ENCODE peak calls at places on chromosomes 5 and 9, in six cellular contexts. F, P, E, G, W and Q are unnamed samples.

GRCh38 chr5:172142709-172143215 is 45.3 kb downstream of the STK10 start:
- DNase-seq in W (no peak), F (no peak), E (no peak), G (peak; percentile 33), P (no peak), Q (no peak)

GRCh38 chr5:82295144-82295543 is 17.0 kb upstream of the RPS23 start:
- DNase-seq in P (no peak), W (no peak), E (peak; percentile 65), F (no peak), G (no peak), Q (no peak)

GRCh38 chr5:173954671-173955605 is 34.0 kb upstream of the C5orf47 start:
- DNase-seq in E (no peak), F (no peak), P (no peak), W (no peak), G (no peak), Q (no peak)

GRCh38 chr5:173785866-173786265 is 102.3 kb upstream of the CPEB4 start:
- DNase-seq in P (no peak), G (no peak), F (no peak), W (no peak), E (no peak), Q (no peak)

GRCh38 chr5:25618821-25619220 is 974.0 kb upstream of the CDH10 start:
- DNase-seq in E (no peak), W (no peak), P (no peak), F (no peak), G (no peak), Q (no peak)

GRCh38 chr5:40332945-40333344 is 346.8 kb upstream of the PTGER4 start:
- DNase-seq in P (no peak), W (no peak), F (no peak), E (no peak), G (peak; percentile 73), Q (no peak)

GRCh38 chr5:107560377-107560776 is 110.4 kb downstream of the EFNA5 start:
- DNase-seq in P (no peak), G (no peak), W (no peak), F (no peak), E (no peak), Q (no peak)

GRCh38 chr5:25823330-25823873 is 1178.6 kb upstream of the CDH10 start:
- DNase-seq in G (no peak), F (no peak), E (no peak), W (no peak), P (no peak), Q (no peak)

GRCh38 chr5:144433893-144434292 is 263.2 kb downstream of the KCTD16 start:
- DNase-seq in F (no peak), G (no peak), W (no peak), E (no peak), P (no peak), Q (no peak)

GRCh38 chr9:127452481-127453092 is 1.3 kb downstream of the LRSAM1 start:
- DNase-seq in F (peak; percentile 91), G (peak; percentile 19), P (peak; percentile 61), W (no peak), E (no peak), Q (no peak)

GRCh38 chr9:22237497-22238363 is 208.9 kb upstream of the DMRTA1 start:
- DNase-seq in F (no peak), P (no peak), W (no peak), G (peak; percentile 62), E (no peak), Q (no peak)

GRCh38 chr5:138844812-138845513 is 30.2 kb downstream of the LRRTM2 start:
- DNase-seq in E (no peak), G (peak; percentile 74), F (no peak), W (no peak), P (no peak), Q (no peak)

GRCh38 chr5:95731571-95732554 is 727 bp downstream of the RHOBTB3 start:
- DNase-seq in G (peak; percentile 47), E (peak; percentile 74), P (no peak), W (peak; percentile 89), F (peak; percentile 51), Q (no peak)

GRCh38 chr9:94922691-94923107 is 196.2 kb downstream of the AOPEP start:
- DNase-seq in F (no peak), G (no peak), W (no peak), E (no peak), P (no peak), Q (no peak)

GRCh38 chr5:171600736-171601265 is 181.4 kb downstream of the FGF18 start:
- DNase-seq in E (no peak), G (peak; percentile 67), P (no peak), W (no peak), F (no peak), Q (no peak)

GRCh38 chr5:64637144-64637543 is 53.2 kb upstream of the SHISAL2B start:
- DNase-seq in G (no peak), W (no peak), F (no peak), E (no peak), P (no peak), Q (no peak)

GRCh38 chr5:168851902-168852321 is 272.7 kb upstream of the PANK3 start:
- DNase-seq in F (no peak), P (no peak), W (no peak), G (peak; percentile 24), E (no peak), Q (no peak)

GRCh38 chr9:14313951-14314423 is at the start of gene NFIB:
- DNase-seq in E (peak; percentile 79), W (peak; percentile 78), F (peak; percentile 49), P (no peak), G (peak; percentile 33), Q (no peak)

GRCh38 chr5:6632324-6632930 is 417 bp downstream of the NSUN2 start:
- DNase-seq in G (no peak), W (no peak), P (no peak), E (peak; percentile 59), F (no peak), Q (no peak)
- TF ChIP-seq POLR2AphosphoS5 in G (no peak), W (no peak), P (no peak), E (no peak), F (no peak), Q (no peak)

GRCh38 chr9:92950359-92950955 is 3.1 kb downstream of the FGD3 start:
- DNase-seq in W (no peak), E (no peak), G (no peak), F (no peak), P (peak; percentile 51), Q (no peak)
- H3K4me1 ChIP-seq in W (peaks cover 37% of the 10 kb centered on the region), E (peaks cover 7% of the 10 kb centered on the region), G (no peaks in the 10 kb centered on the region), F (peaks cover 34% of the 10 kb centered on the region), P (no peaks in the 10 kb centered on the region), Q (peaks cover 18% of the 10 kb centered on the region)

GRCh38 chr5:126849101-126849678 is 72.3 kb downstream of the LMNB1 start:
- DNase-seq in F (no peak), E (no peak), G (no peak), P (no peak), W (no peak), Q (peak; percentile 82)

GRCh38 chr5:126851441-126852103 is 74.6 kb downstream of the LMNB1 start:
- DNase-seq in W (no peak), G (no peak), P (no peak), F (no peak), E (no peak), Q (peak; percentile 92)

GRCh38 chr5:126854526-126855110 is 77.7 kb downstream of the LMNB1 start:
- DNase-seq in F (no peak), G (no peak), E (no peak), P (no peak), W (no peak), Q (peak; percentile 37)

GRCh38 chr5:126852916-126853315 is 76.0 kb downstream of the LMNB1 start:
- DNase-seq in E (no peak), F (no peak), P (no peak), W (no peak), G (peak; percentile 25), Q (peak; percentile 86)

DNA sequence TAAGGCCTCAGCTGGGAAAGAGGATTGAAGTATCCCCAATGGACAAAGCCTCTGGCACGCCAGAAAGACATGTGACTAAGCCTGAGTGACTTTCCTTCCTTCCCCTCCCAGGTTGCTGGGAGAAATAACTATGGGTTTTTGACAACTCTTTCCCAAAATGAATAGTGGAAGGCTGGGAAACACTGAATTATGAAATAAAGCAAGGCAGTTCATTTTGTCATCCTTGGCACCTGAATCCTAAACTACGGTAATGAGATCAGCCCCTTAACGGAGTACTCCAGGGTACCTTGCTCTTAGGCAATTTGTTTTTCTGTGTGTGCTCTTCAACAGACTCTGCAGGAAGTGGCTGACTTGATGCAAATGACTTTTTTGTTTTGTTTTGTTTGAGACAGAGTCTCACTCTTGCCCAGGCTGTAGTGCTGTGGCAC is 75.2 kb downstream of the LMNB1 start:
- DNase-seq in F (no peak), E (peak; percentile 43), P (no peak), W (no peak), G (peak; percentile 62), Q (peak; percentile 80)
- TF ChIP-seq POLR2AphosphoS5 in F (no peak), E (no peak), P (peak; percentile 67), W (no peak), G (no peak), Q (peak; percentile 17)

GRCh38 chr9:90815183-90815943 is 13.7 kb downstream of the SYK start:
- DNase-seq in F (peak; percentile 24), G (no peak), W (peak; percentile 88), E (no peak), P (no peak), Q (no peak)
- H3K4me1 ChIP-seq in F (peaks cover 39% of the 10 kb centered on the region), G (no peaks in the 10 kb centered on the region), W (peaks cover 39% of the 10 kb centered on the region), E (no peaks in the 10 kb centered on the region), P (no peaks in the 10 kb centered on the region), Q (peaks cover 5% of the 10 kb centered on the region)

GRCh38 chr5:177445052-177446016 is 1.3 kb upstream of the PRR7 start:
- DNase-seq in E (no peak), P (no peak), W (peak; percentile 71), G (no peak), F (no peak), Q (no peak)
- TF ChIP-seq POLR2AphosphoS5 in E (no peak), P (no peak), W (peak; percentile 32), G (no peak), F (no peak), Q (no peak)

DNA sequence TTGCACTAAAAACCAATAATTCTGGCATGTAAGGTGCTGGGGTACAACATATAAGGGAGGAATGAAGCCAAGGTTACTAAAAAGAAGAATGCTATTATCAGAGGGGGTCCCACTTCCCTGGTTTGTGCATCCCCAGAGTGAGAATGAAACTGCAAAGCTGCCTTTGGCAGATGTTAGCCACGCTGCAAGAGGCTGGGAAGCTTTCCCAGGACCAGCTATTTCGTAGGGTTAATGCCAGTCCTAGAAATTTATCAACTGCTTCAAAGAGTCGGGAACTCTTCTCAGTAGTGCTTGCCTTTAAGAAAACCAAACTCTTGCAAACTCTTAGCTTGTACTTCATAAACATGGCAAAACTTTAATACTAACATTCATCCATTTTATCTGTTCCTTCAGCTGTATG is 87.5 kb upstream of the NR5A1 start:
- DNase-seq in G (no peak), W (no peak), F (no peak), P (no peak), E (peak; percentile 37), Q (no peak)
- H3K4me1 ChIP-seq in G (no peaks in the 10 kb centered on the region), W (peaks cover 7% of the 10 kb centered on the region), F (peaks cover 34% of the 10 kb centered on the region), P (peaks cover 5% of the 10 kb centered on the region), E (peaks cover 72% of the 10 kb centered on the region), Q (peaks cover 18% of the 10 kb centered on the region)

DNA sequence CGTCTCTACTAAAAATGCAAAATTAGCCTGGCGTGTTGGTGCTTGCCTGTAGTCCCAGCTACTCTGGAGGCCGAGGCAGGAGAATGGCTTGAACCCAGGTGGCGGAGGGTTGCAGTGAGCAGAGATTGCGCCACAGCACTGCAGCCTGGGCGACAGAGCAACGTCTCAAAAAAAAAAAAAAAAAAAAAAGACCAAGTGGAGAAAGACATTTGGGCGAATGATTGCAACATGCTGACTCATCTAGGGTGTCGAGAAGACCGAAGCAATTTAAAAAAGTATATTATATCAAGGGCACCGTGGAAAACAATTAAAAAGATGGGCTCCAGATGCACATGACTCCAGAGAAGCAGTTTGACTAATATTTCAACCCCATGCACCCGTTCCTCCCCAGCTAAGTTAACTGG is 9.2 kb downstream of the KLF4 start:
- DNase-seq in F (no peak), G (no peak), W (no peak), P (no peak), E (no peak), Q (no peak)
- TF ChIP-seq POLR2AphosphoS5 in F (no peak), G (no peak), W (no peak), P (no peak), E (no peak), Q (no peak)

GRCh38 chr5:176540956-176541337 is 3.7 kb upstream of the RNF44 start:
- DNase-seq in G (no peak), F (no peak), P (no peak), E (no peak), W (no peak), Q (no peak)
- H3K4me1 ChIP-seq in G (peaks cover 38% of the 10 kb centered on the region), F (peaks cover 66% of the 10 kb centered on the region), P (peaks cover 6% of the 10 kb centered on the region), E (peaks cover 28% of the 10 kb centered on the region), W (peaks cover 70% of the 10 kb centered on the region), Q (peaks cover 57% of the 10 kb centered on the region)